ENCODE peak calls at places on chromosome 21, in four cellular contexts. S is fibroblast of lung, Z is sigmoid colon, J is BJ. R is an unnamed sample.

GRCh38 chr21:29148535-29148934 is 18.1 kb downstream of the MAP3K7CL start:
- DNase-seq in S (peak), Z (no peak), J (no peak), R (peak)

GRCh38 chr21:27582946-27583270 is 616.0 kb upstream of the ADAMTS5 start:
- DNase-seq in S (no peak), Z (no peak), J (no peak), R (no peak)

GRCh38 chr21:40531421-40531820 is 315.5 kb downstream of the DSCAM start:
- DNase-seq in S (no peak), Z (no peak), J (no peak), R (no peak)

GRCh38 chr21:26732442-26733221 is 112.6 kb downstream of the ADAMTS1 start:
- DNase-seq in S (peak), Z (no peak), J (no peak), R (peak)

GRCh38 chr21:45326834-45327457 is 39.3 kb upstream of the POFUT2 start:
- DNase-seq in S (no peak), Z (peak), J (no peak), R (no peak)

GRCh38 chr21:35212393-35213127 is 163.5 kb upstream of the RUNX1 start:
- DNase-seq in S (peak), Z (no peak), J (peak), R (peak)

GRCh38 chr21:38126677-38127271 is 130.0 kb upstream of the KCNJ15 start:
- DNase-seq in S (peak), Z (no peak), J (no peak), R (peak)

GRCh38 chr21:27320868-27321267 is 354.0 kb upstream of the ADAMTS5 start:
- DNase-seq in S (no peak), Z (no peak), J (no peak), R (no peak)

GRCh38 chr21:43942201-43942600 is 69.9 kb upstream of the TRAPPC10 start:
- DNase-seq in S (no peak), Z (no peak), J (no peak), R (no peak)

GRCh38 chr21:44614961-44615391 is 3.1 kb downstream of the KRTAP10-8 start:
- DNase-seq in S (no peak), Z (no peak), J (no peak), R (no peak)

GRCh38 chr21:34705032-34705431 is 36.2 kb downstream of the CLIC6 start:
- DNase-seq in S (no peak), Z (no peak), J (no peak), R (no peak)

GRCh38 chr21:44571296-44571695 is 2.2 kb upstream of the KRTAP10-4 start:
- DNase-seq in S (no peak), Z (no peak), J (no peak), R (no peak)

GRCh38 chr21:16775056-16775455 is 737.8 kb upstream of the CXADR start:
- DNase-seq in S (no peak), Z (no peak), J (no peak), R (no peak)

GRCh38 chr21:14120091-14120734 is 90.5 kb downstream of the LIPI start:
- DNase-seq in S (no peak), Z (no peak), J (no peak), R (no peak)

GRCh38 chr21:17613242-17613676 is 558 bp upstream of the BTG3 start:
- DNase-seq in S (peak), Z (peak), J (no peak), R (peak)

GRCh38 chr21:17494051-17494450 is 18.8 kb upstream of the CXADR start:
- DNase-seq in S (no peak), Z (no peak), J (no peak), R (no peak)

GRCh38 chr21:38303300-38303699 is 46.5 kb downstream of the KCNJ15 start:
- DNase-seq in S (peak), Z (peak), J (peak), R (peak)

GRCh38 chr21:45154511-45155508 is 80.4 kb downstream of the ADARB1 start:
- DNase-seq in S (peak), Z (peak), J (no peak), R (peak)

GRCh38 chr21:18349468-18349867 is 54.1 kb downstream of the TMPRSS15 start:
- DNase-seq in S (no peak), Z (no peak), J (no peak), R (no peak)

GRCh38 chr21:38813554-38813953 is 7.8 kb downstream of the ETS2 start:
- DNase-seq in S (no peak), Z (no peak), J (no peak), R (no peak)

GRCh38 chr21:37974081-37974480 is 57.8 kb upstream of the KCNJ6 start:
- DNase-seq in S (no peak), Z (no peak), J (no peak), R (peak)

GRCh38 chr21:29430581-29430980 is 131.9 kb downstream of the BACH1 start:
- DNase-seq in S (no peak), Z (no peak), J (no peak), R (no peak)

GRCh38 chr21:33324311-33325221 is at the start of gene IFNAR1:
- DNase-seq in S (peak), Z (peak), J (peak), R (peak)

GRCh38 chr21:33327792-33328433 is 3.1 kb downstream of the IFNAR1 start:
- DNase-seq in S (no peak), Z (no peak), J (no peak), R (no peak)

GRCh38 chr21:33327326-33327725 is 2.6 kb downstream of the IFNAR1 start:
- DNase-seq in S (no peak), Z (no peak), J (no peak), R (no peak)

GRCh38 chr21:33330726-33331125 is 6.0 kb downstream of the IFNAR1 start:
- DNase-seq in S (no peak), Z (no peak), J (no peak), R (no peak)

DNA sequence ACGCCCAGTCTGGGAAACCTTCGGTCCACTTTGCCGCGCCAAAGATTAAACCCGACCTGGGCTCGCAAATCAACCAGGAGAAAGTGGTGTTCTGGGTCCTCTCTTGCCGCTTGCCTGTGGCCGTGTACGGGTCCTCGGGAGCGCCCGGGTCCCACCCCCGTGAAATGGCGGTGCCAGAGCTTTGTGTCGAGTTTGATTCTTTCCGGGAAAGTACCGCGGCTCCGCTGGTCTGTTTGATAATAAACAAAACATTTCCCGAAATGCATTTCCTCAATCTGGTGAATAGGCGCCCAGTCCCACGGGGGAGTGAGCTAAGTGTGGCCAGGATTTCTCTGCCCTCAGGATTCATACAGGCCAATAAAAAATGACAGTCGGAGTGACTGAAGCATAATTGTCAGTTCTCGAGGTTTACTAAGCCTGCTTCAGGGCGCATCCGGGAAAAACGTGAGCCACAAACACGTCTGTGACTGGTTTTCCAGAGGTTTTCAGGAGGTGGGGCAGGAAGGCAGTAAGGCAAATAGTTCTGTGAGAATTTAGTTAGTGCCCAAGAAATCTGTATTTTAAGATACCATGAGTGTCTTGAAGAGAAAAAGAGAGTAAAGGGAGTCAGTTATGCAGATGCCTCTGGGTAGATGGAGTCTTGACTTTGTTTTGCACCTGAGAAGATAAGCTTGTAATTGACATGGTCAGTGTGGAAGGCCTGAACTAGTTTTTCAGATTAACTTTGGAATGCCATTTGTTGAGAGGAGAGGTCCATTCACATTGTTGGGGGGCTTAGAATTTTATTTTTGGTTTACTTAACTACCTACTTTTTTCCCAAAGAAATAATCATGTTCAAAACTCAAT is 675 bp downstream of the IFNAR1 start:
- DNase-seq in S (peak), Z (peak), J (peak), R (peak)
- TF ChIP-seq CTCF in S (no peak), Z (no peak), J (no peak), R (no peak)

DNA sequence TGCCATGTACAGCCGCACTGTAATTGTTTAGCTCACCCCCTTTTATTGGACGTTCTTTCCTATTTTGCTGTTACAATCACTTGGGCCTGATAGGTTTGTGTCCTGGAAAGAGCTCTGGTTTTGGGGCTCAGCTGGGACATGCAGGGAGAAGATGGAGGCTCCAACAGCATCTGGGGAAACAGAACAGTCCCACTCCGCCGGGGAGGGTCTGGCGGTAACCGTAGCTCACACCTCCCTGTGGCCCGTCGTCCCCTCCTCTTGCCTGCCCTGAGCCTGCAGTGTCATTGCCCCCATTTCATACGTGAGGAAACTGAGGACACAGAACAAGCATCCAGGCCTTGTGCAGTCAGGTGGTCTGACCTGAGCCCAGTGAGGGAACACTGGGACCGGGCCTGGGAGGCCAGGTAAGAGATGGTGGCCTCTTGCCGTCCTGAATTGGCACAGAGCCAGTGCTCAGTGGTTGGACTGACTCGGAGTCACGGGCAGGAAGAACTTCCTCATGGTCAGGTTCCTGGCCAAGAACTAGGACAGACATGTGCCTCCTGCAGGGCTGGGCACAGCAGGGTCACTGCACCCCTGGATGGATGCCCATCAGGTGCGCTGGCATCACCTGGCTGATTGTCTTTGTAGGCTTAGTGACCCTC is 41.8 kb downstream of the S100B start:
- DNase-seq in S (no peak), Z (no peak), J (no peak), R (no peak)
- TF ChIP-seq CTCF in S (no peak), Z (no peak), J (no peak), R (no peak)

GRCh38 chr21:36584980-36585940 is 105.3 kb upstream of the CLDN14 start:
- DNase-seq in S (no peak), Z (no peak), J (no peak), R (no peak)
- TF ChIP-seq CTCF in S (peak), Z (no peak), J (no peak), R (peak)

GRCh38 chr21:41972511-41973205 is 18.8 kb upstream of the C2CD2 start:
- DNase-seq in S (no peak), Z (no peak), J (no peak), R (no peak)

GRCh38 chr21:41974752-41975053 is 20.9 kb upstream of the C2CD2 start:
- DNase-seq in S (no peak), Z (no peak), J (no peak), R (no peak)

GRCh38 chr21:41975391-41976272 is 21.8 kb upstream of the C2CD2 start:
- DNase-seq in S (no peak), Z (no peak), J (no peak), R (no peak)

GRCh38 chr21:41973427-41973831 is 19.6 kb upstream of the C2CD2 start:
- DNase-seq in S (no peak), Z (no peak), J (no peak), R (no peak)

GRCh38 chr21:41973861-41974751 is 20.3 kb upstream of the C2CD2 start:
- DNase-seq in S (no peak), Z (no peak), J (no peak), R (no peak)
- TF ChIP-seq CTCF in S (no peak), Z (no peak), J (no peak), R (no peak)

GRCh38 chr21:31460985-31461384 is 116.9 kb upstream of the TIAM1 start:
- DNase-seq in S (no peak), Z (no peak), J (no peak), R (no peak)

GRCh38 chr21:31455506-31455905 is 111.4 kb upstream of the TIAM1 start:
- DNase-seq in S (no peak), Z (no peak), J (no peak), R (no peak)

GRCh38 chr21:31456201-31456600 is 112.1 kb upstream of the TIAM1 start:
- DNase-seq in S (no peak), Z (no peak), J (no peak), R (no peak)

GRCh38 chr21:31457675-31458074 is 113.6 kb upstream of the TIAM1 start:
- DNase-seq in S (no peak), Z (peak), J (no peak), R (no peak)

DNA sequence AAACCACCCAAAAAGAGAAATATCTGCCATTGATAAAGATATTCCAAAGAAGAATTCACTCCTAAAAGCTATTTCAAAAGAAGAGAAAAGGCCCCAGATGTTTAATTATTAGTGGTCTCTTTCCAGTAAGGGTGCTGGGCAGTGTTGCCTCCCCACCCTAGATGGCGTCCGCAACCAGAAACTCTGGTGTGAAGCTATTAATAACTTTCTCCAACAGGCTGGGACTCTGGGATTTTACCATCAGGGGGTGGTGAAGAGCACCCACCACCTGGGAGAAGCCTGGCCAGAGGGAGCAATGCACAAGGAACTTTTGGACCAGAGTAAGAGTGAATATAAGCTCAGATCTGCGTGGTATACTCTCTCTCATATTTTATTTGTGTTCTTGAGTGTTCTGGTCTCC is 115.4 kb upstream of the TIAM1 start:
- DNase-seq in S (no peak), Z (no peak), J (no peak), R (no peak)
- TF ChIP-seq CTCF in S (no peak), Z (no peak), J (no peak), R (no peak)

DNA sequence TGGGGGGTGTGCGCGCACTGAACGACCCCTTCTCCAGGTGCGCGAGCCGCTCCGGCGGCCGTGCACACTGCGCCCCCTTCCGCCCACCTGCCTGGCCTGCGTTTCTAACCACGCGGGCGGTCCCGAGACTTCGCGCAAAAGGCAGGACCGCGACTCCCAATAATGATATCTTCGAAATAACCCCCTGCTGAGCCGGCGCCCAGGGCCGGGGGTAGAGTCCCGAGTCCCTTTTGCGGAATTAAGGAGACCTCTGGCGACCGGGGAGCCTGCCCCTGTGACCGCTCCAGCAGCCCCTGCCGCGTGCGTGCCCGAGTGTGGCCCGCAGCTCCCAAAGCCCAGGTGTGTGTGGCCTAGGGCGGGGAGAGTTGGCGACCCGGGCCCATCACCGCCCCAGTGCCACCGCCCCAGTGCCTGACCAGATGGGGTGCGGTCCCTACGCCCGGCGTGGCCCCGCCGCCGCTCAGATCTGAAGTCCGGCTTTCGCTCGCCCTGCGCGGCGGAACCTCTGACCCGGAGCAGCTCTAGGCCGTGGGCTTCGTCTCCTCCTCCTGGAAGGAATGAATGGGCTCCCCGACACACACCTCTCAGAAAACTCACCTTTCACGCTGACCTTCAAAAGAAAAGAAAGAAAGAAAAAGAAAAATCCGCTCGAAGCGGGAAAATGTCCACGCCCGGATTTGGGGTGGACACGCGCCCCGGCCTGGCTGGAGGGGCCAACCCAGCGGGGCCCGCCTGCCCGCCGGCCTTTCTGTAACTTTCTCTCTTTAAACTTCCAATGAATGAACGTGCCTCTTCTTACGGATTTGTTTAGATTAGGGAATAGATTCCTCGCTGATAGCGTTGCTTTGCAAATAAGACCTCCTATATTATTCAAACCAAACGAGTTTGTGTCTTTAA is 5.5 kb upstream of the SIM2 start:
- DNase-seq in S (no peak), Z (no peak), J (no peak), R (peak)
- TF ChIP-seq CTCF in S (no peak), Z (no peak), J (no peak), R (peak)

GRCh38 chr21:24899138-24899537 is 708.1 kb downstream of the MRPL39 start:
- DNase-seq in S (no peak), Z (no peak), J (no peak), R (no peak)

GRCh38 chr21:24897883-24898282 is 709.4 kb downstream of the MRPL39 start:
- DNase-seq in S (no peak), Z (no peak), J (no peak), R (no peak)

GRCh38 chr21:24896735-24897124 is 710.6 kb downstream of the MRPL39 start:
- DNase-seq in S (no peak), Z (no peak), J (no peak), R (no peak)

GRCh38 chr21:24894324-24894723 is 713.0 kb downstream of the MRPL39 start:
- DNase-seq in S (no peak), Z (no peak), J (no peak), R (no peak)

DNA sequence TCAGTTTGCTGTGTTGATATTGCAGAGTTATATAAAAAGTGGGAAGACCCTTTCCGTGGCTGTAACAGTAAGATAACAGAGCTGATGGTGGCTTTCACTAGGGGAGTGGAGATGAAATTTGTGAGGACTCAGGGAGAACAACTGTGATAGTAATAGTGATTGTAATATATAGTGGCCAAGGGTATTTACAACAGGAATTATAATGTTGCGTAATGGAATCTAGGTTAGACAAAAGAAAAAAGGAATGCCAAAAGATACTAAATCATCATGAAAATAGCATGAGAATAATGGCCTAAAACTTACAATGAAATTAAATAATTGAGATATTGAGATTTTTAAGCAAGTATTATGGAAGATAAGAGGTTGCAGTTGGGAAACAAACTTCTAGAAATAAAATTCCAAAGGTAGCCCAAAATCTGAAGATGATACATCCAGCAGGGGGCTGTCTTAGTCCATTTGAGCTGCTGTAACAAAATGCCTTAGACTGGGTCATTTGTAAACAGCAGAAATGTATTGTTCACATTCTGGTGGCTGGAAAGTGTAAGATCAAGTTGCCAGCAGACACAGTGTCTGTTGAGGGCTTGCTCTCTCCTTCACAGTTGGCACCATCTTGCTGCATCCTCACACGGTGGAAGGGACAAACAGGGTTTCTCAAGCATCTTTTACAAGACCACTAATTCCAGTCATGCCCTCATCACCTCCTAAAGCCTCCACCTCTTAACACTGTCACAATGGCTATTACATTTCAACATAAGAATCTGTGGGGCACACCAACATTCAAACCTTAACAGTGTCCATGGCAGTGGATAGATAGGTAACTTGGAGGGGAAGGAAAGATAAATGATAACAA is 711.2 kb downstream of the MRPL39 start:
- DNase-seq in S (peak), Z (no peak), J (no peak), R (peak)
- TF ChIP-seq CTCF in S (peak), Z (peak), J (no peak), R (peak)

DNA sequence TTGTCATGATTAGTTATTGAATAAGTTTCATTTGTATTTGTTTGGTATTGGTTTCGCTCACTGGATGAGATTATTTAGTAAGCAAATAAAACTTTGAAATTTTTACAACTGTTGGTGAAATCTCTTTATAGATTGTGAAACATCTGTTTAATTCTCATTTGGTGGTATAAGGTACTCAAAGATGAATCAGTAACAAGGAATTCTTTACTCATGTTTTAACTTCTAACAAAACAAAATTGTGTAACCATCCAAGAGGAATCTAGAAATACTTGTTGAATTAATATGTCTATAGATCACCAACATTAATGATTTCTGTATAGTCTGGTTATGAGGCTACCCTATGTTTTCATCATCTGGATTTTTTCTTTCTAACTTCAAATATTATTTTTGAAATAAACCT is 62.8 kb upstream of the USP25 start:
- DNase-seq in S (peak), Z (no peak), J (peak), R (peak)
- TF ChIP-seq CTCF in S (no peak), Z (no peak), J (no peak), R (no peak)

R was measured in astrocyte of the spinal cord.